ENCODE peak calls at places on chromosomes 1 and 21, in five cellular contexts. W is stimulated activated CD4-positive, alpha-beta T cell treated with anti-CD3 and anti-CD28 coated beads, Interleukin-1b, Interleukin-23, amount 100 ng/mL, for 48 hours; U is NCI-H2081; K is aorta; T is GM12878. A is an unnamed sample.

GRCh38 chr1:181448461-181448860 is 34.9 kb upstream of the CACNA1E start:
- DNase-seq in K (no peak), U (no peak), T (no peak), W (no peak), A (no peak)

GRCh38 chr1:112673589-112674439 is 645 bp upstream of the MOV10 start:
- DNase-seq in T (no peak), U (no peak), K (peak), W (no peak), A (no peak)

GRCh38 chr1:2059290-2059953 is 9.2 kb downstream of the PRKCZ start:
- DNase-seq in K (peak), U (no peak), T (no peak), W (no peak), A (no peak)

GRCh38 chr1:29324771-29325351 is 88.5 kb downstream of the PTPRU start:
- DNase-seq in W (no peak), K (no peak), U (no peak), T (no peak), A (no peak)

GRCh38 chr1:185971688-185972087 is 237.5 kb downstream of the HMCN1 start:
- DNase-seq in U (no peak), W (no peak), T (no peak), K (no peak), A (no peak)

GRCh38 chr21:36892201-36892600 is 74.3 kb downstream of the HLCS start:
- DNase-seq in K (no peak), W (no peak), T (no peak), U (no peak), A (no peak)

GRCh38 chr1:27724961-27725373 is 794 bp upstream of the FAM76A start:
- DNase-seq in W (no peak), U (peak), T (no peak), K (peak), A (no peak)

GRCh38 chr1:4166711-4167110 is 266.6 kb upstream of the C1orf174 start:
- DNase-seq in W (no peak), T (no peak), U (no peak), K (no peak), A (no peak)

GRCh38 chr1:79105499-79105898 is 99.0 kb upstream of the ADGRL4 start:
- DNase-seq in U (no peak), T (no peak), W (no peak), K (no peak), A (no peak)

GRCh38 chr1:45200906-45201500 is 5.4 kb downstream of the ZSWIM5 start:
- DNase-seq in T (no peak), W (no peak), K (no peak), U (no peak), A (no peak)

GRCh38 chr1:23452011-23452411 is 27.5 kb upstream of the TCEA3 start:
- DNase-seq in T (no peak), W (no peak), U (no peak), K (no peak), A (no peak)

GRCh38 chr1:23100074-23100748 is 68.4 kb downstream of the LUZP1 start:
- DNase-seq in K (peak), T (no peak), W (peak), U (no peak), A (no peak)

GRCh38 chr1:223726380-223727001 is 14.2 kb downstream of the CAPN2 start:
- DNase-seq in W (peak), K (peak), U (no peak), T (peak), A (peak)

GRCh38 chr1:5684791-5685190 is 307.4 kb downstream of the NPHP4 start:
- DNase-seq in T (no peak), K (no peak), W (no peak), U (no peak), A (no peak)

GRCh38 chr1:51916587-51917405 is 38.3 kb upstream of the NRDC start:
- DNase-seq in U (no peak), T (no peak), W (no peak), K (no peak), A (no peak)

GRCh38 chr1:202049129-202049528 is 38.7 kb downstream of the ELF3 start:
- DNase-seq in W (no peak), U (no peak), T (no peak), K (no peak), A (no peak)

GRCh38 chr1:37845781-37846180 is 13.6 kb downstream of the MTF1 start:
- DNase-seq in W (no peak), K (no peak), U (no peak), T (no peak), A (no peak)

GRCh38 chr1:43632135-43632670 is 17.7 kb upstream of the KDM4A start:
- DNase-seq in T (no peak), U (no peak), W (no peak), K (no peak), A (no peak)

GRCh38 chr1:114328505-114328904 is 174.8 kb upstream of the SYT6 start:
- DNase-seq in T (no peak), U (no peak), K (no peak), W (no peak), A (no peak)

GRCh38 chr1:238409191-238409846 is 518.6 kb upstream of the ZP4 start:
- DNase-seq in T (no peak), K (no peak), U (no peak), W (no peak), A (no peak)

GRCh38 chr1:201307239-201307638 is 23.9 kb downstream of the PKP1 start:
- DNase-seq in T (no peak), U (no peak), W (no peak), K (no peak), A (no peak)

GRCh38 chr1:164163291-164163845 is 395.6 kb upstream of the PBX1 start:
- DNase-seq in W (no peak), K (no peak), U (no peak), T (no peak), A (no peak)

GRCh38 chr1:203057831-203058673 is 27.8 kb downstream of the MYOG start:
- DNase-seq in W (no peak), T (no peak), K (no peak), U (no peak), A (no peak)

GRCh38 chr1:205680073-205680851 is at the start of gene SLC45A3:
- DNase-seq in T (no peak), U (peak), W (peak), K (no peak), A (no peak)

GRCh38 chr1:25647863-25648262 is 31.3 kb downstream of the MAN1C1 start:
- DNase-seq in T (no peak), W (no peak), U (no peak), K (no peak), A (no peak)

GRCh38 chr21:28518620-28519019 is 474.1 kb downstream of the LTN1 start:
- DNase-seq in U (no peak), W (no peak), K (no peak), T (no peak), A (no peak)